ENCODE peak calls at places on chromosomes 1 and 21, in six cellular contexts. Z is nephron progenitor cell; N is CD4-positive, alpha-beta T cell; G is heart left ventricle; E is GM06990; I is prostate gland. F is an unnamed sample.

GRCh38 chr1:224498574-224499170 is 64.1 kb upstream of the WDR26 start:
- DNase-seq in G (no peak), N (no peak), E (no peak), I (peak; percentile 12), Z (no peak), F (no peak)

GRCh38 chr1:101474039-101474665 is 237.3 kb downstream of the S1PR1 start:
- DNase-seq in E (no peak), I (no peak), N (no peak), Z (no peak), G (no peak), F (peak; percentile 10)

GRCh38 chr1:163084330-163084729 is 15.2 kb downstream of the RGS4 start:
- DNase-seq in I (no peak), N (no peak), G (no peak), E (no peak), Z (no peak), F (no peak)

GRCh38 chr1:3598051-3598471 is 13.2 kb downstream of the MEGF6 start:
- DNase-seq in G (no peak), E (no peak), N (no peak), Z (peak; percentile 55), I (no peak), F (peak; percentile 57)

GRCh38 chr1:43783671-43784205 is 76.4 kb downstream of the ST3GAL3 start:
- DNase-seq in E (peak; percentile 67), Z (no peak), N (no peak), G (no peak), I (peak; percentile 21), F (peak; percentile 31)

GRCh38 chr1:169928438-169929209 is 34.9 kb upstream of the SCYL3 start:
- DNase-seq in G (no peak), N (no peak), E (no peak), Z (no peak), I (no peak), F (no peak)

GRCh38 chr1:167599839-167600581 is 30.0 kb upstream of the RCSD1 start:
- DNase-seq in G (no peak), Z (no peak), N (peak; percentile 15), I (no peak), E (peak; percentile 55), F (peak; percentile 62)

GRCh38 chr1:24936688-24937087 is 6.6 kb upstream of the RUNX3 start:
- DNase-seq in N (no peak), Z (no peak), E (no peak), I (no peak), G (no peak), F (no peak)

GRCh38 chr21:29174607-29175013 is 44.2 kb downstream of the MAP3K7CL start:
- DNase-seq in G (no peak), N (no peak), E (no peak), Z (no peak), I (no peak), F (no peak)

GRCh38 chr1:1434812-1435093 is 737 bp upstream of the VWA1 start:
- DNase-seq in Z (no peak), E (no peak), G (no peak), N (no peak), I (no peak), F (peak; percentile 39)

GRCh38 chr1:203650012-203650836 is 23.6 kb downstream of the ATP2B4 start:
- DNase-seq in Z (peak; percentile 77), G (peak; percentile 81), E (peak; percentile 78), I (peak; percentile 53), N (peak; percentile 81), F (peak; percentile 73)

GRCh38 chr1:66557157-66557556 is 23.2 kb downstream of the SGIP1 start:
- DNase-seq in I (no peak), N (no peak), Z (no peak), G (no peak), E (no peak), F (no peak)

GRCh38 chr1:23619299-23620188 is 60.2 kb upstream of the ID3 start:
- DNase-seq in N (peak; percentile 93), I (peak; percentile 25), Z (peak; percentile 31), G (no peak), E (peak; percentile 87), F (peak; percentile 86)

GRCh38 chr1:7008331-7008730 is 223.1 kb downstream of the CAMTA1 start:
- DNase-seq in G (no peak), Z (no peak), N (no peak), I (no peak), E (no peak), F (no peak)

GRCh38 chr1:242447682-242448081 is 76.8 kb downstream of the PLD5 start:
- DNase-seq in G (no peak), E (no peak), Z (no peak), N (no peak), I (no peak), F (no peak)

GRCh38 chr1:245771521-245772281 is 616.9 kb downstream of the KIF26B start:
- DNase-seq in I (no peak), N (no peak), E (no peak), G (no peak), Z (no peak), F (no peak)

GRCh38 chr1:36207339-36207738 is 16.9 kb upstream of the THRAP3 start:
- DNase-seq in E (no peak), I (peak; percentile 88), Z (no peak), N (no peak), G (no peak), F (no peak)

GRCh38 chr1:119632103-119632490 is 16.0 kb downstream of the ZNF697 start:
- DNase-seq in E (no peak), I (no peak), Z (no peak), N (no peak), G (peak; percentile 63), F (no peak)

GRCh38 chr1:156727492-156727891 is 777 bp upstream of the METTL25B start:
- DNase-seq in N (no peak), G (no peak), I (no peak), Z (no peak), E (no peak), F (no peak)

GRCh38 chr1:150233359-150234308 is 2.3 kb downstream of the ANP32E start:
- DNase-seq in I (peak; percentile 17), N (no peak), G (no peak), Z (no peak), E (no peak), F (peak; percentile 30)

DNA sequence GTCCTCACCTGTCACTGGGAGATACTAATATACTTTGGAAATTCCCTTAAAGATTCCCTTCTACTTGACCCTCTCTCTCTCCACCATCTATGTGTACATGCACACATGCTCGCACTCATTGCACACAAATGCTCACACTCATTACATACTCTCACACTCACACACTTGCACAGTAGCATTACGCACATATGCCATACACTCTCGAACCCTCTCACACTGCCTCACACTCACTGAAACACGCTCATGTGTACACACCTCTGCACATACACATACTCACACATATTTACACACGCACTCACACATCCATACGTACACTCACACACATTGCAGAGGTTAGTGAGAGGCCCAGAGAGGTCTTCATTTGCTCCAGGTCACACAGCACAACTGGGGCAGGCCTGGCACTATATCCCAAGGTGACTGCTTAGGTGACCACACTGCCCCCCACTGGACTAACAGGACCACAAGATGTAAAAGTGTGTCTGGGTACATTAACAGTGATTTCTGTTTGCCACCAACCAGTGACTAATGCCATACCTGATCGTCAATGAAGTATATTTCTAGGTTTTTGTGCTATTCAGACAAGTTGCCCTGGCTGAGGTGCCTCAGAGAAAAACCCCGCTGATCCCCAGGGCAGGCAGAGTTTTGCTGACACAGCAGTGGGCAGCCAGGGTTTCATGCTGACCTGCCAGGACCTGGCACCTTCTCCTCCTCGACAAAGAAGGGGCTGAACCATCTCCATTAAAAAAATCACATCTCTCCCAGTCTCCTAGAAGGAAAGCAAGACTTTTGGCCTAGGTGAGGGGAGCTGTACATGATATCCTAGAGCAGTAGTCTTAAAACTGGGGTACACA is 28.5 kb upstream of the CAMK1G start:
- DNase-seq in N (no peak), I (no peak), G (no peak), Z (no peak), E (no peak), F (no peak)
- TF ChIP-seq CTCF in N (no peak), I (no peak), G (no peak), Z (no peak), E (no peak), F (peak; percentile 13)

DNA sequence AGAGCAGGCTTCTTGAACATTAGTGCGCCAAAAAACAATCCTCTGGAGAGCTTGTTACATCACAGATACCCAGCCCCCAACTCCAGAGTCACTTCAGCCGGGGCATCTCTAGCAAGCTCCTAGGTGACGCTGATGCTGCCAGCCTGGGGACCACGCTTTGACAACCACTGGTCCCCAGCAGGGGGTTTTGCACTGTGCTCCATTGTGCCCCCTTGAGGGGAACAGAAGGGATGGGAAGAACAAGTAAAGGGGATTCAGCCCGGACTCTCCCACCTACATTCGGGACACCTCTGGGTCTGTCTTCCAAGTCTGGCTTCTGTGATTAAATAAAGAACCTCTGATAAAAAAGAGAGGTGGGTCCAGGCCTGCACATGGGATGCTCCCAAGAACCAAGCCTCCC is 60.4 kb downstream of the ATP5PO start:
- DNase-seq in Z (no peak), G (peak; percentile 10), E (no peak), I (no peak), N (no peak), F (no peak)
- TF ChIP-seq CTCF in Z (no peak), G (no peak), E (peak; percentile 46), I (no peak), N (no peak), F (no peak)

DNA sequence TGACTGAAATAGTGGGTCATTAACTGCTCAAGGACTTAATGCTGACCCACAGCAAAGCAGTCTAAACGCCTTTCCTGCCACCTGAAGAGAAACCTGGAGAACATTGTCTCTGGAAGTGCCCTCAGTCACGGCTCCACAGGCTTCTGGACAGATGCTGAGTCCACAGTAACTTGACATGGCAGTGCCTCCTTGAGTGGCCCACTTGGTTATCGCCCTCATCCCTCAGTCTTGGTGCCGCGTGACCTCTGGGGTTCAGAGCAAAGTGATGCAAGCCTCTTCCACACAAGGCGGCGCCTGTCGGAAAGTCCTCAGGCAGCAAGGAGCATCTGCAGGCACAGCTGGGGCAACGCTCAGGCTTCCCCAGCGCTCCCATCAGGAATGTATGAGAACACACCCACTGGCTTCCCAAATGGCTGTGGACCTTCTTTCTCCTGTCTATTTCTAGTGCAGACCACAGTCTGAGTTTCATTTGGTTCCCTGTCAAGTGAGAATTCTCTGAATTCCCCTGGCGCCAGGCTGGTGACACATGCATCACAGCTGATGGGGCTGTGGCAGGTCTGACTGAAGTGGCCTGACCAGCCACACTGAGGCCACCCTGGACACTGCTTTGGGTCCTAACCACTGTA is 13.0 kb upstream of the ANGPTL7 start:
- DNase-seq in G (no peak), N (no peak), I (no peak), E (no peak), Z (no peak), F (no peak)
- TF ChIP-seq CTCF in G (no peak), N (no peak), I (no peak), E (no peak), Z (no peak), F (no peak)

GRCh38 chr1:29789221-29789909 is 553.0 kb downstream of the PTPRU start:
- DNase-seq in I (peak; percentile 1), G (no peak), E (no peak), Z (no peak), N (no peak), F (no peak)
- TF ChIP-seq CTCF in I (no peak), G (no peak), E (no peak), Z (no peak), N (no peak), F (no peak)

DNA sequence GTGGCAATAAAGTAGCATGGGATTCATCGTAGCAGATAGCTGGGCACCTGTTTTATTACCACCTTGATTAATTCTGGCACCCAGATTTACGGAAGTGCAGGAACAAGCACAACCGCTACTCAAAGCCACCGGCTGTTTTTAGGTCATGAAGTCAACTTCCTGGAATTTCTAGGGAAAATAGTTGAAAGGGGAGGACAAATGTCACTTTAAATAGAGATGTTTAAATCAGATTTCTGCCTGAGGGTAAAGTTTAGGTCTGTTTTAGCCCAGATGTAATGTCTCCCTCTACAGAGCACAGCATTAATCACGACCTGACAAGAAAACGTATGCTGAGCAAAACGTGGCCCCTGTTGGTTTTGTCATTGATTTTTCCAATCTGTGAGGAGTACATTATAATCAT is 8.0 kb downstream of the ADGRL2 start:
- DNase-seq in N (no peak), G (no peak), I (no peak), E (no peak), Z (peak; percentile 3), F (no peak)
- TF ChIP-seq CTCF in N (no peak), G (peak; percentile 41), I (no peak), E (no peak), Z (no peak), F (no peak)

F was measured in GM13977.